ENCODE peak calls at places on chromosomes 16 and 17, in ten cellular contexts. T, V, J, X, Z, P, F, E, O and H are unnamed samples.

GRCh38 chr16:54193013-54193655 is 93.5 kb downstream of the IRX3 start:
- DNase-seq in T (no peak), V (no peak), J (no peak), X (no peak), Z (no peak), P (no peak), F (no peak), E (no peak), O (no peak), H (no peak)

GRCh38 chr16:84774810-84775209 is 45.0 kb upstream of the CRISPLD2 start:
- DNase-seq in T (no peak), V (no peak), J (peak; percentile 79), X (no peak), Z (no peak), P (no peak), F (no peak), E (no peak), O (no peak), H (peak; percentile 49)

GRCh38 chr17:81589612-81590011 is 37.5 kb upstream of the FAAP100 start:
- DNase-seq in T (no peak), V (no peak), J (no peak), X (no peak), Z (no peak), P (no peak), F (no peak), E (no peak), O (no peak), H (no peak)

GRCh38 chr17:37131064-37131463 is 182.3 kb downstream of the AATF start:
- DNase-seq in T (no peak), V (no peak), J (no peak), X (no peak), Z (no peak), P (peak; percentile 0), F (no peak), E (no peak), O (no peak), H (no peak)

GRCh38 chr16:9929313-9929712 is 252.9 kb downstream of the GRIN2A start:
- DNase-seq in T (no peak), V (no peak), J (no peak), X (no peak), Z (no peak), P (no peak), F (no peak), E (no peak), O (no peak), H (no peak)

GRCh38 chr17:7882629-7883028 is 6.0 kb upstream of the CHD3 start:
- DNase-seq in T (no peak), V (no peak), J (no peak), X (no peak), Z (no peak), P (no peak), F (no peak), E (no peak), O (no peak), H (no peak)

GRCh38 chr17:28584434-28584833 is 7.7 kb upstream of the ALDOC start:
- DNase-seq in T (no peak), V (no peak), J (no peak), X (no peak), Z (no peak), P (no peak), F (no peak), E (no peak), O (no peak), H (no peak)

GRCh38 chr17:40516581-40517285 is 15.3 kb upstream of the TNS4 start:
- DNase-seq in T (peak; percentile 44), V (no peak), J (peak; percentile 49), X (peak; percentile 53), Z (no peak), P (no peak), F (no peak), E (no peak), O (no peak), H (peak; percentile 88)

GRCh38 chr17:35760587-35760986 is at the start of gene C17orf50:
- DNase-seq in T (no peak), V (no peak), J (no peak), X (no peak), Z (no peak), P (no peak), F (no peak), E (no peak), O (no peak), H (no peak)

GRCh38 chr17:72110231-72110952 is 10.4 kb upstream of the SOX9 start:
- DNase-seq in T (no peak), V (no peak), J (peak; percentile 12), X (no peak), Z (no peak), P (no peak), F (no peak), E (no peak), O (no peak), H (no peak)

GRCh38 chr16:51152691-51153261 is 1.7 kb upstream of the SALL1 start:
- DNase-seq in T (no peak), V (no peak), J (peak; percentile 56), X (no peak), Z (no peak), P (no peak), F (no peak), E (no peak), O (no peak), H (peak; percentile 52)

GRCh38 chr17:65027305-65027704 is 29.2 kb downstream of the GNA13 start:
- DNase-seq in T (no peak), V (no peak), J (peak; percentile 45), X (no peak), Z (no peak), P (peak; percentile 3), F (peak; percentile 79), E (peak; percentile 63), O (no peak), H (peak; percentile 59)

GRCh38 chr16:11233727-11234376 is 22.2 kb downstream of the SOCS1 start:
- DNase-seq in T (no peak), V (no peak), J (no peak), X (no peak), Z (no peak), P (no peak), F (no peak), E (no peak), O (no peak), H (peak; percentile 27)

GRCh38 chr17:43902190-43902589 is 5.1 kb downstream of the MPP2 start:
- DNase-seq in T (no peak), V (no peak), J (no peak), X (no peak), Z (no peak), P (no peak), F (no peak), E (no peak), O (no peak), H (no peak)